ENCODE peak calls at places on chromosomes 13 and 19, in seven cellular contexts. T is GM23338, X is transverse colon, D is HCT116, B is breast epithelium, Y is suprapubic skin, I is K562. L is an unnamed sample.

GRCh38 chr19:3366761-3367571 is 583 bp downstream of the NFIC start:
- DNase-seq in T (no peak), X (peak; percentile 54), D (no peak), B (no peak), Y (no peak), I (peak; percentile 76), L (peak; percentile 84)

GRCh38 chr13:84917252-84917878 is 881.9 kb downstream of the SLITRK6 start:
- DNase-seq in T (peak; percentile 21), X (no peak), D (no peak), B (no peak), Y (no peak), I (no peak), L (no peak)

GRCh38 chr19:54434862-54435174 is 14.2 kb upstream of the LENG8 start:
- DNase-seq in T (peak; percentile 56), X (no peak), D (no peak), B (no peak), Y (no peak), I (no peak), L (no peak)

GRCh38 chr13:41122838-41123237 is 9.8 kb downstream of the KBTBD6 start:
- DNase-seq in T (no peak), X (no peak), D (no peak), B (no peak), Y (no peak), I (no peak), L (no peak)

GRCh38 chr13:50955212-50955611 is 45.6 kb downstream of the RNASEH2B start:
- DNase-seq in T (no peak), X (no peak), D (no peak), B (no peak), Y (no peak), I (no peak), L (no peak)

GRCh38 chr19:861756-862528 is 2.5 kb downstream of the CFD start:
- DNase-seq in T (peak; percentile 94), X (peak; percentile 66), D (peak; percentile 63), B (no peak), Y (no peak), I (peak; percentile 94), L (peak; percentile 88)

GRCh38 chr19:5397804-5398692 is 57.2 kb upstream of the ZNRF4 start:
- DNase-seq in T (peak; percentile 94), X (no peak), D (no peak), B (no peak), Y (no peak), I (peak; percentile 67), L (no peak)

GRCh38 chr13:30113983-30114491 is 193.3 kb downstream of the KATNAL1 start:
- DNase-seq in T (peak; percentile 32), X (peak; percentile 44), D (no peak), B (no peak), Y (no peak), I (peak; percentile 13), L (no peak)

GRCh38 chr19:5369962-5370367 is 29.4 kb upstream of the PTPRS start:
- DNase-seq in T (peak; percentile 84), X (peak; percentile 54), D (no peak), B (no peak), Y (no peak), I (peak; percentile 81), L (peak; percentile 77)

GRCh38 chr13:24503376-24503690 is 9.2 kb downstream of the PARP4 start:
- DNase-seq in T (no peak), X (peak; percentile 39), D (no peak), B (no peak), Y (no peak), I (no peak), L (no peak)
- TF ChIP-seq POLR2AphosphoS5 in T (no peak), X (no peak), D (no peak), B (no peak), Y (no peak), I (no peak), L (no peak)

GRCh38 chr19:45138303-45138751 is 22.5 kb downstream of the NKPD1 start:
- DNase-seq in T (no peak), X (no peak), D (no peak), B (no peak), Y (no peak), I (peak; percentile 56), L (no peak)
- H3K27ac ChIP-seq in T (no peak overlapping the region), X (peak overlapping the region; percentile 68), D (no peak overlapping the region), B (no peak overlapping the region), Y (no peak overlapping the region), I (no peak overlapping the region), L (no peak overlapping the region)

GRCh38 chr19:50912102-50912599 is 956 bp upstream of the KLK4 start:
- DNase-seq in T (peak; percentile 49), X (no peak), D (no peak), B (no peak), Y (no peak), I (no peak), L (no peak)
- H3K4me3 ChIP-seq in T (peak overlapping the region; percentile 54), X (no peak overlapping the region), D (no peak overlapping the region), B (no peak overlapping the region), Y (no peak overlapping the region), I (no peak overlapping the region), L (no peak overlapping the region)

DNA sequence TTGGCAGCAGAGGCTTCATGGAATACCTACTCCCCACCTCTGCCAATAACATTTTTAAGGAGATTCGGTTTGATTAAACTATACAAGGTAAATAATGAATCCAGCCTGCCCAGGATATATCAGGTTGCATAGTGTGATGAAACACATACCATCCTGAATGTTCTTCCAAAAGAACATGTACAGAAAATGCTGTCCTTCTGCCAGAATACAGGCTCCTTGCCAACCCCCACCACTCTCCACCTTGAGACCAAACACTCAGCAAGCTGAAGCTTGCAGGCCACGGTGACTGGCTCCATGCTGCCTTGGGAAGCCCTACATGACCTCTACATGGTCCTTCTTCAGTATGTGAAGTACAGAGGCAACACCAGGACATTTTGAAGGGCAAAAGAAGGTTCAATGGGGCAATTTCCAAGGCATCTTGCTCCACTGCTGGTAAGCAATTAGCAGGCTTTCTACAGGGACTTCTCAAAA is 62.6 kb upstream of the SERP2 start:
- DNase-seq in T (no peak), X (no peak), D (no peak), B (peak; percentile 81), Y (no peak), I (no peak), L (no peak)
- TF ChIP-seq POLR2AphosphoS5 in T (no peak), X (peak; percentile 12), D (no peak), B (no peak), Y (no peak), I (no peak), L (no peak)

GRCh38 chr19:31226536-31226935 is 122.7 kb downstream of the TSHZ3 start:
- DNase-seq in T (no peak), X (no peak), D (no peak), B (no peak), Y (no peak), I (no peak), L (no peak)

GRCh38 chr19:31214997-31215396 is 134.2 kb downstream of the TSHZ3 start:
- DNase-seq in T (no peak), X (no peak), D (no peak), B (no peak), Y (no peak), I (no peak), L (no peak)

GRCh38 chr19:31223805-31224534 is 125.3 kb downstream of the TSHZ3 start:
- DNase-seq in T (no peak), X (no peak), D (no peak), B (no peak), Y (no peak), I (no peak), L (no peak)

GRCh38 chr19:31220540-31220939 is 128.7 kb downstream of the TSHZ3 start:
- DNase-seq in T (peak; percentile 65), X (no peak), D (no peak), B (no peak), Y (no peak), I (peak; percentile 15), L (no peak)
- H3K27ac ChIP-seq in T (no peak overlapping the region), X (no peak overlapping the region), D (no peak overlapping the region), B (no peak overlapping the region), Y (no peak overlapping the region), I (no peak overlapping the region), L (no peak overlapping the region)

DNA sequence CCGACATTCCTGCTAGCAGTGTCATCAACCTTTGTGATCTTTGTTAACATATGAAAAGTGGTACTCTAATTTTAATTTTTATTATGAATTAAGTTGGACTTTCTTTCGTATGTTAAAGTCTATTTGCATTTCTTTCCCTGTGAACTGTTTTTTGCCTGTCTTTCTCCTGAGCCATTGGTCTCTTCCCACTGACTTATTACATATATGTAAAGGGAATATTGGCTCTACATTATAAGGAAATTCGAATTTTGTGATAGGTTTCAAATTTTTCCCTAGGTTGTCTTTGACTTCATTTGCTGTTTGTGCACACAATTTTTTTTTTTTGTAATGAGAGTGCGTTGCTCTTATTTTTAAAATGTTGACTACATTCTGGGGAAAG is 442 bp upstream of the CDC16 start:
- DNase-seq in T (peak; percentile 21), X (no peak), D (no peak), B (no peak), Y (no peak), I (no peak), L (no peak)
- H3K4me3 ChIP-seq in T (peak overlapping the region; percentile 60), X (peak overlapping the region; percentile 89), D (peak overlapping the region; percentile 69), B (peak overlapping the region; percentile 69), Y (peak overlapping the region; percentile 92), I (peak overlapping the region; percentile 87), L (peak overlapping the region; percentile 84)

GRCh38 chr19:36152886-36153525 is 759 bp upstream of the COX7A1 start:
- DNase-seq in T (no peak), X (no peak), D (no peak), B (no peak), Y (no peak), I (no peak), L (peak; percentile 20)

GRCh38 chr19:36152061-36152885 is at the start of gene COX7A1:
- DNase-seq in T (peak; percentile 69), X (peak; percentile 45), D (no peak), B (peak; percentile 67), Y (peak; percentile 84), I (peak; percentile 26), L (peak; percentile 87)

GRCh38 chr19:36150586-36150985 is 1.7 kb downstream of the COX7A1 start:
- DNase-seq in T (no peak), X (no peak), D (no peak), B (no peak), Y (no peak), I (no peak), L (no peak)

GRCh38 chr19:36149673-36150406 is 2.4 kb downstream of the COX7A1 start:
- DNase-seq in T (no peak), X (no peak), D (no peak), B (peak; percentile 57), Y (peak; percentile 85), I (no peak), L (no peak)

DNA sequence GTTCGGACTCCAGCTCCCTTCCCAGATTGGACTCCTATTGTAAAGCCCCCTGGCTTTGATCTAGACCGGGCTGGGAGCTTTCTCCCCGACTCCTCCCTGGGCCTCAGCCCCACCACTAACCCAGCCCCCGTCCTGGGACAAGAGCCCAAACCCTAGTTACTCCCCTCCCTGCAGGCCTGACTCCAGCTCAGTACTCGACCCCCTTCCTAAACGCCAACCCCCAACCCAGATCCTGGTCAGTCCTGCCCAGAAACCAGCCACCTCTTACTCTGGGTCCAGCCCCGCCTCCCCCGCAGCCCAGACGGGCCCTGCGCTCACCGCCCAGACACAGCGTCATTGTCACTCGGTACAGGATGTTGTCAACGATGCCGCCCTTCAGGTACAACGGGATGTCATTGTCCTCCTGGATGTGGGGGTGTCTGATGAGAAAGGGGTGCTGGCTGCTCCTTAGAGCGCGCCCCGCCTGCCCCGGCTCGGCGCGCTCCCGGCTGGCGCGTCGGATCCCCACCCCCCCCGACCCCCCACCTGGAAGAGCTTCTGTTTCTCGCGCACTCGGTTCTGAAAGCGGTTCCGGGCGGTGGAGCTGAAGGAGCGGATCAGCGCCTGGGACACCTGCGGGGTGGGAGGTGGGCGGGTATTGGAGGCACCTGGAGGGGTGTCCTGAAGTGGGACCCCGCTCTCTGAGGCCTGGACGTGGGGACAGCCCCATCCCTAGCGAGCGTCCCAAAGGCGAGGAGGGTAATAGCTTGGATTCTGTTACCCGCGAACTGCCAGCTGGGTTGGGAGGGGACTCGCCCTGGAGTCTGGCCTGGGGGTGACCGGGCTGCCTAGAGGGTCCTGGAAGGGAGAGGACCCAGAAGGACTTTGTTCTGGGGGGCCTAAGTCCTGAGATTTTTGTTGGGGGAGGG is 849 bp downstream of the COX7A1 start:
- DNase-seq in T (peak; percentile 89), X (no peak), D (no peak), B (peak; percentile 84), Y (peak; percentile 81), I (peak; percentile 22), L (peak; percentile 81)
- TF ChIP-seq POLR2AphosphoS5 in T (peak; percentile 59), X (peak; percentile 42), D (no peak), B (peak; percentile 76), Y (no peak), I (no peak), L (peak; percentile 84)

L was measured in spleen.